ENCODE peak calls at places on chromosomes 16 and 17, in six cellular contexts. S is astrocyte of the cerebellum, T is left ventricle myocardium inferior, Q is mucosa of descending colon, F is colonic mucosa, N is retinal pigment epithelial cell. V is an unnamed sample.
A peak's percentile ranks its signal among the peaks of the same experiment; 100 is the strongest.

GRCh38 chr17:34527121-34527907 is 52.1 kb upstream of the TMEM132E start:
- DNase-seq in N (no peak), S (no peak), Q (no peak), T (no peak), F (no peak), V (no peak)

GRCh38 chr17:50923611-50924010 is 57.5 kb upstream of the TOB1 start:
- DNase-seq in Q (no peak), S (no peak), F (peak; percentile 62), T (no peak), N (no peak), V (no peak)

GRCh38 chr17:41437254-41437653 is 3.5 kb downstream of the KRT38 start:
- DNase-seq in S (no peak), F (no peak), N (no peak), Q (no peak), T (no peak), V (no peak)

GRCh38 chr17:71900830-71901229 is 220.0 kb upstream of the SOX9 start:
- DNase-seq in F (no peak), N (peak; percentile 37), T (no peak), S (no peak), Q (no peak), V (peak; percentile 77)

GRCh38 chr16:75288596-75289120 is 37.2 kb upstream of the BCAR1 start:
- DNase-seq in F (no peak), T (no peak), S (no peak), N (no peak), Q (no peak), V (no peak)

GRCh38 chr16:84735846-84736586 is 36.2 kb downstream of the USP10 start:
- DNase-seq in F (peak; percentile 79), N (no peak), Q (peak; percentile 77), S (no peak), T (no peak), V (no peak)

GRCh38 chr16:685967-686366 is 1.8 kb upstream of the JMJD8 start:
- DNase-seq in S (no peak), F (peak; percentile 70), T (no peak), Q (peak; percentile 78), N (no peak), V (no peak)

GRCh38 chr16:47049901-47050583 is 76.6 kb upstream of the DNAJA2 start:
- DNase-seq in F (no peak), S (no peak), T (no peak), Q (no peak), N (no peak), V (no peak)

GRCh38 chr16:22360963-22361659 is 13.3 kb downstream of the CDR2 start:
- DNase-seq in S (no peak), N (no peak), Q (no peak), T (no peak), F (no peak), V (no peak)

GRCh38 chr16:4426021-4426684 is 485 bp downstream of the DNAJA3 start:
- DNase-seq in Q (no peak), N (no peak), F (peak; percentile 54), S (no peak), T (no peak), V (no peak)

GRCh38 chr16:66970775-66971725 is 10.0 kb downstream of the CES3 start:
- DNase-seq in S (no peak), N (no peak), T (no peak), F (no peak), Q (no peak), V (no peak)

GRCh38 chr17:44642861-44643260 is 13.4 kb upstream of the MEIOC start:
- DNase-seq in F (no peak), N (no peak), Q (no peak), S (peak; percentile 19), T (no peak), V (no peak)

GRCh38 chr16:79469999-79470398 is 130.5 kb downstream of the MAF start:
- DNase-seq in Q (peak; percentile 36), S (no peak), F (peak; percentile 27), N (no peak), T (peak; percentile 25), V (no peak)

GRCh38 chr16:56047307-56048234 is 143.7 kb upstream of the GNAO1 start:
- DNase-seq in T (peak; percentile 34), S (no peak), N (no peak), F (no peak), Q (no peak), V (no peak)

GRCh38 chr16:85227262-85227923 is 115.1 kb upstream of the CIBAR2 start:
- DNase-seq in Q (no peak), T (no peak), N (no peak), S (peak; percentile 84), F (no peak), V (peak; percentile 73)

GRCh38 chr16:86537486-86537885 is 17.5 kb downstream of the MTHFSD start:
- DNase-seq in N (no peak), Q (no peak), F (no peak), T (no peak), S (no peak), V (no peak)

GRCh38 chr16:69315486-69316311 is 4.5 kb downstream of the VPS4A start:
- DNase-seq in S (no peak), F (no peak), Q (no peak), T (no peak), N (no peak), V (no peak)

GRCh38 chr17:7058831-7059447 is 15.0 kb upstream of the SLC16A11 start:
- DNase-seq in F (no peak), T (no peak), Q (no peak), N (no peak), S (no peak), V (no peak)

GRCh38 chr17:72237223-72237622 is 116.4 kb downstream of the SOX9 start:
- DNase-seq in F (no peak), S (no peak), T (no peak), Q (no peak), N (no peak), V (no peak)

GRCh38 chr16:78815713-78816112 is 716.3 kb downstream of the WWOX start:
- DNase-seq in F (no peak), T (no peak), N (no peak), Q (peak; percentile 4), S (no peak), V (no peak)

GRCh38 chr16:8310816-8311215 is 279.5 kb downstream of the TMEM114 start:
- DNase-seq in T (no peak), Q (no peak), S (no peak), N (no peak), F (no peak), V (no peak)

GRCh38 chr17:83061586-83061985 is 17.8 kb upstream of the METRNL start:
- DNase-seq in S (no peak), F (no peak), T (no peak), Q (no peak), N (no peak), V (no peak)

GRCh38 chr17:80968602-80969029 is 23.0 kb upstream of the CHMP6 start:
- DNase-seq in Q (no peak), S (no peak), F (no peak), T (no peak), N (peak; percentile 72), V (no peak)

GRCh38 chr16:19980866-19981265 is 92.8 kb downstream of the GPR139 start:
- DNase-seq in Q (peak; percentile 9), N (no peak), S (no peak), F (no peak), T (no peak), V (no peak)

GRCh38 chr17:29084476-29085148 is 41.7 kb downstream of the PIPOX start:
- DNase-seq in T (no peak), F (no peak), N (no peak), S (no peak), Q (no peak), V (no peak)

GRCh38 chr17:63974594-63975192 is 2.0 kb upstream of the SCN4A start:
- DNase-seq in S (no peak), T (no peak), Q (no peak), N (no peak), F (no peak), V (peak; percentile 41)

GRCh38 chr17:75183999-75184884 is 1.5 kb upstream of the SUMO2 start:
- DNase-seq in S (no peak), F (no peak), T (no peak), N (no peak), Q (no peak), V (no peak)
- H3K4me3 ChIP-seq in S (no peak overlapping the region), F (no peak overlapping the region), T (no peak overlapping the region), N (no peak overlapping the region), Q (no peak overlapping the region), V (no peak overlapping the region)

GRCh38 chr17:9090641-9091096 is 69.4 kb downstream of the NTN1 start:
- DNase-seq in N (no peak), T (no peak), F (no peak), Q (no peak), S (no peak), V (no peak)
- H3K4me3 ChIP-seq in N (no peak overlapping the region), T (no peak overlapping the region), F (no peak overlapping the region), Q (no peak overlapping the region), S (no peak overlapping the region), V (no peak overlapping the region)

GRCh38 chr17:48051278-48051677 is 3.1 kb downstream of the NFE2L1 start:
- DNase-seq in F (no peak), Q (no peak), N (no peak), T (no peak), S (no peak), V (no peak)
- H3K4me3 ChIP-seq in F (no peak overlapping the region), Q (no peak overlapping the region), N (peak overlapping the region; percentile 92), T (peak overlapping the region; percentile 76), S (peak overlapping the region; percentile 69), V (no peak overlapping the region)

DNA sequence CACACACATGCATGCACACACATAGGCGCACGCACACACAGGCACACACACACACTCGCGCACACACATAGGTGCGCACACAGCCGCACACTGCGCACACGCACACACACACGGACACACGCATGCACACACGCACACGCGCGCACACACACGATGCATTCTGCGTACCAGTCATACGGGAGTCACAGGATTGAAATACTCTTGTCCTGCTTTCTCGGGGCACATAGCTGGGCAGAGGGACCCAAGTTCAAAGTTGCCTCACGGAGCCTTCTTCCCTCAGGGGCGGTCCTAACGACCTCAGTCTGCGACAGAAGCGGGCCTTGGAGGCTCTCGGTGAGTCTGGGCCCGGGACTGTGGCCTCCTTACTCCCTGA is 56.0 kb downstream of the MRM1 start:
- DNase-seq in T (no peak), S (no peak), Q (no peak), N (no peak), F (no peak), V (no peak)
- H3K4me3 ChIP-seq in T (peak overlapping the region; percentile 64), S (peak overlapping the region; percentile 33), Q (no peak overlapping the region), N (peak overlapping the region; percentile 48), F (peak overlapping the region; percentile 40), V (peak overlapping the region; percentile 40)

DNA sequence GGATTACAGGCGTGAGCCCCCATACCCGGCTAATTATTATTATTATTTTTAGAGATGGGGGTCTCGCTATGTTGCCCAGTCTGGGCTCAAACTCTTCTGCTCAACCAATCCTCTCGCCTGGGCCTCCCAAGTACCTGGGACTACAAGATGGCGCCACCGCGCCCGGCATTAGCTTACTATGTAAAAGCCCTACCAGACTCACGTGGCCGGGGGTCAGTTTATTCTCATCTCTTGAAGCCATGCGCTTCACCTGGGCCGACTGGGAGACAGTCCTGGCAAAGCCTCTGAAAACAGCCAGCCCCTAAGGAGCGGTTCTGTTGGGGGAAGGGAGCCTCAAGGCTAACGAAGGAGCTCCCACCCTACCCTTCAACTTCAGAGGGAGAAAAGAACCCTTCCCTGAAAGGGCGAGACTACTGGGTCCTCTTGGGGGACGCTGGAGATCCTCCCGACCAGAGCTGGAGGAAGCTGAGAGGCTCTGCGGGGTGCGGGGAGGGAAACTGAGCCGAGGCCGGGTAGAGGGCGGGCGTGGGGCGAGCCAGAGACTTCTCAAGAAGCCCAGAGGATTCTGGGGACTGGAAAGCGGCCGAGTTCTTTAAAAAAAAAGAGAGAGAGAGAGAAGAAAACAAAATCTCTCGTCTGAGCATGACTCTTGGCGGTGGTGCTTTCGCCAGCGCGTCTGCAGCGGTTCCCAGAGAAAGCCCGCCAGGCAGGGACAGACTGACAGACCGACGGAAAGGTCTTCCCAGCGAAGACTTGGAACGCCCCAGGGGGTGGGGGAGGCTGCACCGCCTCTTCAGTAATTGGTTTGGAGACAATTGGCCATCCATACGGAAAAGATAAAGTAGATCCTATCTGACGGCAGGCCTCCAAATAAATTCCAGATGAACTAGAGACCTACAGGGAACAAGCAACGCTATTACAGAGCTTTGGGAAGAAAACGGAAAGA is 5.6 kb upstream of the TUBG2 start:
- DNase-seq in S (no peak), N (no peak), T (peak; percentile 72), Q (peak; percentile 44), F (peak; percentile 54), V (no peak)
- H3K4me3 ChIP-seq in S (peak overlapping the region; percentile 10), N (peak overlapping the region; percentile 47), T (peak overlapping the region; percentile 58), Q (no peak overlapping the region), F (peak overlapping the region; percentile 15), V (peak overlapping the region; percentile 13)

V was measured in kidney epithelial cell.